ENCODE peak calls at places on chromosome 4, in four cellular contexts. Z is upper lobe of left lung, M is brain microvascular endothelial cell, L is GM10248. A is an unnamed sample.

GRCh38 chr4:181971973-181972372 is 271.2 kb upstream of the TENM3 start:
- DNase-seq in Z (no peak), M (no peak), L (no peak), A (no peak)

GRCh38 chr4:169079942-169080827 is 70.1 kb upstream of the CBR4 start:
- DNase-seq in Z (no peak), M (peak), L (peak), A (no peak)

GRCh38 chr4:128861856-128862518 is 52.5 kb downstream of the JADE1 start:
- DNase-seq in Z (no peak), M (no peak), L (no peak), A (no peak)

GRCh38 chr4:41746440-41747229 is 1.9 kb downstream of the PHOX2B start:
- DNase-seq in Z (no peak), M (no peak), L (no peak), A (no peak)

GRCh38 chr4:10022346-10023049 is 1.2 kb upstream of the SLC2A9 start:
- DNase-seq in Z (no peak), M (no peak), L (no peak), A (no peak)

GRCh38 chr4:15765910-15766703 is 12.0 kb upstream of the CD38 start:
- DNase-seq in Z (no peak), M (no peak), L (no peak), A (no peak)

GRCh38 chr4:39476181-39476873 is 17.5 kb downstream of the LIAS start:
- DNase-seq in Z (no peak), M (no peak), L (no peak), A (no peak)

GRCh38 chr4:41174444-41174843 is 39.9 kb downstream of the APBB2 start:
- DNase-seq in Z (no peak), M (no peak), L (no peak), A (no peak)

GRCh38 chr4:98838977-98839618 is 89.8 kb downstream of the EIF4E start:
- DNase-seq in Z (no peak), M (peak), L (no peak), A (no peak)

DNA sequence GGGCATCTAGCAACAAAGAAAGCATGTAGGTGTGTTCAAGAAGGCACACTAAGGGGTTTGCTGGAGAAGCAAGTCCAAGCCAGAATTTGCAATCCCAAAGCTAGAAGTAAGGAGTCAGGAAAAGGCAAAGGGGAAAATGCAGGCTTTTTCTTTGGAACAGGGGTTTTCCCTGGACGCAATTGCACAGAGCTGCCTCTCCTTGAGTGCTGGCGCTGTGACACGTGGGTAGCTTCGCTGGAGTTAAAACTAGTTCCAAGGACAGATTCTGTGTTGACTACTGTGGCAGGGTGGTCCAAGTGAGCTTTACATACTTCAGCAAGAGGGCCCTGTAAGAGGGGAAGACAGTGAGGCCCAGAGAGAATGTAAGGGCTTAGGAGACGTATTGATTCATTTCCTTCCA is 277.1 kb downstream of the ADGRA3 start:
- DNase-seq in Z (no peak), M (no peak), L (no peak), A (no peak)
- TF ChIP-seq CTCF in Z (no peak), M (peak), L (no peak), A (no peak)

GRCh38 chr4:48594185-48594584 is 104.1 kb downstream of the ZAR1 start:
- DNase-seq in Z (no peak), M (no peak), L (no peak), A (no peak)

GRCh38 chr4:48590884-48591283 is 100.8 kb downstream of the ZAR1 start:
- DNase-seq in Z (no peak), M (no peak), L (no peak), A (no peak)

GRCh38 chr4:48591372-48591771 is 101.3 kb downstream of the ZAR1 start:
- DNase-seq in Z (no peak), M (no peak), L (no peak), A (no peak)

GRCh38 chr4:48585401-48585800 is 95.3 kb downstream of the ZAR1 start:
- DNase-seq in Z (no peak), M (no peak), L (no peak), A (no peak)

GRCh38 chr4:48588230-48588943 is 98.3 kb downstream of the ZAR1 start:
- DNase-seq in Z (no peak), M (no peak), L (no peak), A (no peak)
- TF ChIP-seq CTCF in Z (no peak), M (no peak), L (no peak), A (no peak)

GRCh38 chr4:177547985-177548384 is 105.7 kb upstream of the AGA start:
- DNase-seq in Z (no peak), M (no peak), L (no peak), A (no peak)

DNA sequence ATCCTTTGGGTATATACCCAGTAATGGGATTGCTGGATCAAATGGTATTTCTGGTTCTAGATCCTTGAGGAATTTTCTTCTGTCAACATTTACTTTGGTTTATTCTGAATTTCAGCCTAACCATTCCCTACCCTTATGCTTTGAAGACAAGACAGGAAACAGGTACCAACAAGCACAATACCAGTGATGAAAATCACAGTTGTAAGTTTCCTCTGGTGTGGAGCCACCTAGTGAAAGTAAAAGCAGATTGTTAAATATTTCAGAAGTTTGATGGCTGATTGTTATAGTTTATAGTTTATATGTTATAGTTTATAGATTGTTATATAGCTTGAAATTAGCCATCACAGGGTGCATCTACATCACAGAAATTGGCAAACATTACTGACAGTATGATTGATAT is 104.5 kb upstream of the AGA start:
- DNase-seq in Z (no peak), M (no peak), L (no peak), A (no peak)
- TF ChIP-seq CTCF in Z (no peak), M (no peak), L (no peak), A (peak)

GRCh38 chr4:71113294-71113693 is 119.8 kb downstream of the DCK start:
- DNase-seq in Z (no peak), M (no peak), L (no peak), A (no peak)
- TF ChIP-seq CTCF in Z (no peak), M (peak), L (no peak), A (peak)

GRCh38 chr4:2963185-2964076 is at the start of the genes GRK4 and NOP14:
- DNase-seq in Z (peak), M (peak), L (peak), A (peak)
- TF ChIP-seq CTCF in Z (peak), M (peak), L (peak), A (peak)